ENCODE peak calls at places on chromosomes 4 and X, in ten cellular contexts. V, E, U, J, C, F, X, K, G and R are unnamed samples.

GRCh38 chrX:109624641-109625311 is at the start of gene KCNE5:
- DNase-seq in V (no peak), E (no peak), U (no peak), J (no peak), C (no peak), F (no peak), X (no peak), K (no peak), G (no peak), R (no peak)

GRCh38 chrX:116384406-116384805 is 52.0 kb upstream of the SLC6A14 start:
- DNase-seq in V (no peak), E (no peak), U (no peak), J (no peak), C (no peak), F (no peak), X (peak), K (no peak), G (no peak), R (no peak)

GRCh38 chrX:54066841-54067240 is 22.6 kb upstream of the PHF8 start:
- DNase-seq in V (no peak), E (peak), U (no peak), J (peak), C (no peak), F (no peak), X (peak), K (no peak), G (no peak), R (no peak)

GRCh38 chr4:100069207-100069606 is 119.1 kb upstream of the H2AZ1 start:
- DNase-seq in V (no peak), E (no peak), U (no peak), J (no peak), C (no peak), F (no peak), X (no peak), K (no peak), G (no peak), R (no peak)

GRCh38 chr4:97646997-97647396 is 496.3 kb downstream of the STPG2 start:
- DNase-seq in V (no peak), E (no peak), U (no peak), J (peak), C (no peak), F (no peak), X (peak), K (no peak), G (no peak), R (no peak)

GRCh38 chr4:152193059-152193458 is 342.8 kb downstream of the FBXW7 start:
- DNase-seq in V (no peak), E (no peak), U (no peak), J (no peak), C (no peak), F (no peak), X (no peak), K (no peak), G (no peak), R (no peak)

GRCh38 chr4:141657550-141657949 is 21.2 kb downstream of the IL15 start:
- DNase-seq in V (no peak), E (no peak), U (no peak), J (no peak), C (no peak), F (no peak), X (no peak), K (no peak), G (no peak), R (no peak)

GRCh38 chr4:76614589-76614988 is 179.6 kb downstream of the SHROOM3 start:
- DNase-seq in V (no peak), E (peak), U (peak), J (no peak), C (no peak), F (no peak), X (no peak), K (no peak), G (no peak), R (no peak)

GRCh38 chrX:38891641-38892413 is 90.6 kb downstream of the MID1IP1 start:
- DNase-seq in V (peak), E (peak), U (no peak), J (no peak), C (no peak), F (no peak), X (peak), K (no peak), G (peak), R (no peak)

GRCh38 chr4:188858696-188859095 is 719.5 kb downstream of the TRIML1 start:
- DNase-seq in V (no peak), E (no peak), U (no peak), J (no peak), C (no peak), F (no peak), X (no peak), K (no peak), G (no peak), R (no peak)

GRCh38 chrX:15988661-15989603 is 134.3 kb upstream of the AP1S2 start:
- DNase-seq in V (peak), E (peak), U (peak), J (peak), C (no peak), F (no peak), X (peak), K (no peak), G (peak), R (no peak)

GRCh38 chrX:154382483-154383069 is 3.5 kb downstream of the EMD start:
- DNase-seq in V (no peak), E (no peak), U (no peak), J (no peak), C (no peak), F (no peak), X (no peak), K (no peak), G (no peak), R (no peak)

GRCh38 chrX:40171513-40172168 is 73.9 kb upstream of the BCOR start:
- DNase-seq in V (no peak), E (peak), U (no peak), J (no peak), C (no peak), F (no peak), X (peak), K (no peak), G (no peak), R (no peak)

GRCh38 chr4:56643596-56643995 is 37.5 kb downstream of the HOPX start:
- DNase-seq in V (no peak), E (no peak), U (no peak), J (no peak), C (no peak), F (no peak), X (no peak), K (no peak), G (no peak), R (no peak)

GRCh38 chr4:123739806-123740205 is 343.2 kb downstream of the SPRY1 start:
- DNase-seq in V (no peak), E (no peak), U (no peak), J (no peak), C (no peak), F (no peak), X (no peak), K (no peak), G (no peak), R (no peak)

GRCh38 chr4:120692964-120693363 is 229.6 kb downstream of the PRDM5 start:
- DNase-seq in V (peak), E (peak), U (peak), J (peak), C (no peak), F (no peak), X (peak), K (no peak), G (peak), R (no peak)

GRCh38 chr4:2412885-2413716 is 5.3 kb downstream of the ZFYVE28 start:
- DNase-seq in V (peak), E (peak), U (peak), J (peak), C (peak), F (peak), X (peak), K (peak), G (peak), R (peak)

GRCh38 chr4:125722009-125722408 is 407.3 kb downstream of the FAT4 start:
- DNase-seq in V (no peak), E (no peak), U (no peak), J (no peak), C (no peak), F (no peak), X (no peak), K (no peak), G (no peak), R (no peak)

GRCh38 chrX:110178179-110178865 is 139.6 kb downstream of the AMMECR1 start:
- DNase-seq in V (no peak), E (no peak), U (no peak), J (no peak), C (no peak), F (no peak), X (no peak), K (no peak), G (no peak), R (no peak)

GRCh38 chr4:3466691-3467600 is 3.8 kb downstream of the DOK7 start:
- DNase-seq in V (no peak), E (no peak), U (no peak), J (no peak), C (no peak), F (no peak), X (no peak), K (no peak), G (no peak), R (no peak)

GRCh38 chrX:122579521-122579920 is 604.6 kb upstream of the GRIA3 start:
- DNase-seq in V (no peak), E (peak), U (peak), J (peak), C (no peak), F (no peak), X (no peak), K (no peak), G (no peak), R (no peak)

GRCh38 chr4:6044805-6045204 is 26.6 kb upstream of the C4orf50 start:
- DNase-seq in V (no peak), E (no peak), U (no peak), J (no peak), C (no peak), F (no peak), X (no peak), K (no peak), G (no peak), R (no peak)

GRCh38 chr4:84596826-84597225 is 13.9 kb downstream of the CDS1 start:
- DNase-seq in V (no peak), E (no peak), U (no peak), J (peak), C (no peak), F (no peak), X (no peak), K (no peak), G (no peak), R (no peak)

GRCh38 chrX:150326843-150327242 is 36.3 kb upstream of the MAMLD1 start:
- DNase-seq in V (no peak), E (no peak), U (no peak), J (no peak), C (no peak), F (no peak), X (no peak), K (no peak), G (no peak), R (no peak)

GRCh38 chr4:67483868-67484602 is 61.3 kb downstream of the CENPC start:
- DNase-seq in V (peak), E (no peak), U (no peak), J (no peak), C (no peak), F (no peak), X (peak), K (no peak), G (no peak), R (no peak)

GRCh38 chr4:80322716-80323115 is 12.8 kb upstream of the CFAP299 start:
- DNase-seq in V (no peak), E (peak), U (no peak), J (peak), C (no peak), F (no peak), X (peak), K (no peak), G (no peak), R (no peak)

GRCh38 chr4:174398728-174399127 is 115.0 kb downstream of the CEP44 start:
- DNase-seq in V (peak), E (peak), U (no peak), J (peak), C (no peak), F (no peak), X (peak), K (no peak), G (peak), R (no peak)

GRCh38 chr4:16704488-16704887 is 194.0 kb downstream of the LDB2 start:
- DNase-seq in V (no peak), E (no peak), U (no peak), J (no peak), C (no peak), F (no peak), X (no peak), K (no peak), G (no peak), R (no peak)

GRCh38 chr4:40240040-40240653 is 43.3 kb downstream of the RHOH start:
- DNase-seq in V (no peak), E (peak), U (no peak), J (no peak), C (no peak), F (no peak), X (no peak), K (no peak), G (no peak), R (no peak)

GRCh38 chr4:40241936-40242590 is 45.2 kb downstream of the RHOH start:
- DNase-seq in V (no peak), E (no peak), U (no peak), J (no peak), C (no peak), F (no peak), X (no peak), K (no peak), G (no peak), R (no peak)

GRCh38 chr4:40238008-40238699 is 41.3 kb downstream of the RHOH start:
- DNase-seq in V (no peak), E (no peak), U (no peak), J (no peak), C (no peak), F (no peak), X (no peak), K (no peak), G (no peak), R (no peak)

GRCh38 chr4:40241026-40241425 is 44.2 kb downstream of the RHOH start:
- DNase-seq in V (no peak), E (no peak), U (no peak), J (no peak), C (no peak), F (no peak), X (no peak), K (no peak), G (no peak), R (no peak)

GRCh38 chr4:40238700-40239548 is 42.1 kb downstream of the RHOH start:
- DNase-seq in V (no peak), E (no peak), U (no peak), J (no peak), C (peak), F (no peak), X (peak), K (no peak), G (no peak), R (no peak)
- H3K4me3 ChIP-seq in V (no peak), E (no peak), U (no peak), J (no peak), C (no peak), F (no peak), X (no peak), K (no peak), G (no peak), R (no peak)

GRCh38 chr4:146340798-146341197 is 126.5 kb downstream of the REELD1 start:
- DNase-seq in V (no peak), E (peak), U (no peak), J (no peak), C (no peak), F (no peak), X (peak), K (no peak), G (no peak), R (no peak)
- TF ChIP-seq CTCF in V (peak), E (peak), U (peak), J (peak), C (no peak), F (no peak), X (peak), K (peak), G (peak), R (peak)

GRCh38 chr4:8858188-8858924 is 13.3 kb downstream of the HMX1 start:
- DNase-seq in V (no peak), E (no peak), U (no peak), J (no peak), C (no peak), F (no peak), X (no peak), K (no peak), G (no peak), R (no peak)

GRCh38 chr4:8858925-8859210 is 12.8 kb downstream of the HMX1 start:
- DNase-seq in V (no peak), E (no peak), U (no peak), J (no peak), C (no peak), F (no peak), X (no peak), K (no peak), G (no peak), R (no peak)

GRCh38 chr4:8856835-8857590 is 14.6 kb downstream of the HMX1 start:
- DNase-seq in V (no peak), E (no peak), U (no peak), J (no peak), C (no peak), F (no peak), X (no peak), K (no peak), G (no peak), R (no peak)

GRCh38 chr4:8859550-8860095 is 12.0 kb downstream of the HMX1 start:
- DNase-seq in V (no peak), E (no peak), U (no peak), J (no peak), C (no peak), F (no peak), X (no peak), K (no peak), G (no peak), R (no peak)

GRCh38 chr4:8857682-8858187 is 13.9 kb downstream of the HMX1 start:
- DNase-seq in V (no peak), E (no peak), U (no peak), J (no peak), C (no peak), F (no peak), X (no peak), K (no peak), G (no peak), R (no peak)
- H3K4me3 ChIP-seq in V (no peak), E (no peak), U (no peak), J (no peak), C (peak), F (no peak), X (no peak), K (no peak), G (no peak), R (no peak)

GRCh38 chr4:79284893-79285292 is 41.0 kb downstream of the NAA11 start:
- DNase-seq in V (no peak), E (no peak), U (no peak), J (no peak), C (no peak), F (no peak), X (peak), K (no peak), G (no peak), R (no peak)
- TF ChIP-seq CTCF in V (no peak), E (no peak), U (no peak), J (no peak), C (no peak), F (no peak), X (no peak), K (no peak), G (no peak), R (no peak)

GRCh38 chr4:175459571-175459970 is 352.5 kb downstream of the GPM6A start:
- DNase-seq in V (no peak), E (no peak), U (no peak), J (no peak), C (no peak), F (no peak), X (peak), K (no peak), G (no peak), R (no peak)

GRCh38 chr4:175453456-175453855 is 358.6 kb downstream of the GPM6A start:
- DNase-seq in V (no peak), E (peak), U (no peak), J (no peak), C (no peak), F (no peak), X (peak), K (no peak), G (no peak), R (no peak)

GRCh38 chr4:175456131-175456530 is 355.9 kb downstream of the GPM6A start:
- DNase-seq in V (no peak), E (no peak), U (no peak), J (peak), C (no peak), F (no peak), X (no peak), K (no peak), G (no peak), R (no peak)

DNA sequence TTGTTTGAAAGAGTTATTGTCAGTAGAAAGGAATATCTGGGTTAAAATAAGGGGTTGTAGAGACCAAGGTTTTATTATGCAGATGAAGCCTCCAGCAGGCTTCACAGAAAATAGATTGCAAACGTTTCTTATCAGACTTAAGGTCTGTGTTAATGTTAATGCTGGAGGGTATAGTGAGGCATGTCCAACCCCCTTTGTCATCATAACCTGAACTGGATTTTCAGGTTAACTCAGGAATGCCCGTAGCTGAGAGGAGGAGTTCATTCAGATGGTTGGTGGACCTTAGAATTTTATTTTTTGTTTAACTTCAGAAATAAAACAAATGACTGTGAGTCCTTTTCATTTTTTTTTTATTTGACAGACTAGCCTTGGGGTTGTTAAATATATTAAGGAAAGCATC is 354.1 kb downstream of the GPM6A start:
- DNase-seq in V (no peak), E (no peak), U (no peak), J (peak), C (no peak), F (no peak), X (no peak), K (no peak), G (no peak), R (no peak)
- H3K4me3 ChIP-seq in V (no peak), E (no peak), U (no peak), J (no peak), C (no peak), F (no peak), X (no peak), K (no peak), G (no peak), R (no peak)

DNA sequence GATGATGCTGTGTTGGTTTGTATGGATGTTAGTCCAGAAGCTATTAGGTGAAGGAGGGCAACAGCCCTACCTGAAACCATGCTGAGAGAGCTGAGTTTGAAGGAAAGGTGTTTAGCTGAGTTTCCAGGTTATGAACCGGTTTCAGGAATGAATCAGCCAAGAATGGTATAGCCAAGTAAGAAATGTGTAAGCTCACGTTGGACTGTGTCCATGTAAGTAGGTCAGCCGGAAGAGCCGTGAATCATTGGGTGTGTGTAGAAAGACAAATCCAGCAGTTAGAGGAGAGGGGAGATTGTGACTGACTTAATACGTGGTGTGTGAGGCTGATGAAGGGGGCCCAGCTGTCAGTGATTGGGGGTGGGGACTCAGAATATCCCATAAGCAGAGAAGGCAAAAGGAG is 77.2 kb upstream of the SPIN4 start:
- DNase-seq in V (no peak), E (no peak), U (no peak), J (peak), C (no peak), F (no peak), X (peak), K (no peak), G (no peak), R (no peak)
- TF ChIP-seq CTCF in V (no peak), E (no peak), U (no peak), J (no peak), C (no peak), F (no peak), X (no peak), K (no peak), G (no peak), R (no peak)

DNA sequence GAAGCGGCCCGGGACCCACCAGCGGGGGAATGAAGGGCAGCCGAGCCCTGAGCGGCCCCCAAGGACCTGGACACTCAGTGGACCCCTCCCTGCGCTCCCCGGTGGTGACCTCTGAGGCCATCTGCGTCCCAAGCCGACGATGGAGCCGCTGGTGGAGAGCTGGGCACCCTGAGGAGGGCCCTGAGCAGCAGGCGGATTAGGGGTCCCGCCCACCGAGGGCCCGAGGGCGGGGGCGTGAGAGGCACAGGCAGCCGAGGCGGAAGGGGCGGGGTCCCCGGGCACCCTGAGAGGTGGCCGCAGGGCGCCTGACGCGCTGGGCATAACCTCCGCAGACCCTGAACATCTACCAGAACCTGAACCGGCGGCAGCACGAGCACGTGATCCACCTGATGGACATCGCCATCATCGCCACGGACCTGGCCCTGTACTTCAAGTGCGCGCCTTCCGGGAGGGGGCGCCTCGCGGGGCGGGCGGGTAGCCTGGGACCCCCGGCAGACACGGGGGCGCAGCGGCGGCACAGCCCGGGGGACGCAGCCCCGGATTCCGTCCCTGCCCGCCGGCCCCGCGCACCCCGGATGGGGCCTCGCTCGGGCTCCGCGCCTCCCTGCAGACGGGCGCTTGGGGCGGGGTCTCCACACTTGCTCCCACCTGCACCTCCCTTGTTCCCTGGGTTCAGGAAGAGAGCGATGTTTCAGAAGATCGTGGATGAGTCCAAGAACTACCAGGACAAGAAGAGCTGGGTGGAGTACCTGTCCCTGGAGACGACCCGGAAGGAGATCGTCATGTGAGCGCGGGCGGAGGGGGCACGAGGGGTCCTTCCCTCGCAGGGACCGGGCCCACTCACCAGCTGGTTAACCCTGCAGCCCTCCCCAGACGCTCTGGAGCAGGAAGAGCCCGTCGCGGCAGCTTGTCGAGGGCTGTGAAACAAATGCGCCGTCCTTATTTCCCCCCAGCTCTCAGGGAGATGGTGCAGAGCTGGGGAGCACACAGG is 10.3 kb downstream of the ATP5ME start:
- DNase-seq in V (no peak), E (peak), U (no peak), J (no peak), C (peak), F (no peak), X (no peak), K (peak), G (no peak), R (no peak)
- H3K4me3 ChIP-seq in V (peak), E (no peak), U (peak), J (no peak), C (peak), F (peak), X (peak), K (peak), G (peak), R (peak)